ENCODE peak calls at places on chromosomes 6 and 20, in ten cellular contexts. One of them, this sample, is unnamed.

GRCh38 chr6:150741633-150742200 is 123.8 kb upstream of the MTHFD1L start:
- DNase-seq in GOT3: no peak
- DNase-seq in nucleus accumbens: no peak
- DNase-seq in COLO829: no peak
- DNase-seq in GM12865: peak; percentile 51
- DNase-seq in AG04450: no peak
- DNase-seq in trophoblast cell: peak; percentile 65
- DNase-seq in heart right ventricle: no peak
- DNase-seq in HCT116: peak; percentile 23
- DNase-seq in ACHN: peak; percentile 3
- DNase-seq in this sample: no peak

GRCh38 chr6:153958860-153959259 is 80.2 kb upstream of the OPRM1 start:
- DNase-seq in GOT3: no peak
- DNase-seq in nucleus accumbens: no peak
- DNase-seq in COLO829: no peak
- DNase-seq in GM12865: peak; percentile 9
- DNase-seq in AG04450: no peak
- DNase-seq in trophoblast cell: no peak
- DNase-seq in heart right ventricle: no peak
- DNase-seq in HCT116: no peak
- DNase-seq in ACHN: no peak
- DNase-seq in this sample: no peak

GRCh38 chr6:107061125-107062020 is 33.4 kb downstream of the MTRES1 start:
- DNase-seq in GOT3: no peak
- DNase-seq in nucleus accumbens: no peak
- DNase-seq in COLO829: no peak
- DNase-seq in GM12865: peak; percentile 70
- DNase-seq in AG04450: no peak
- DNase-seq in trophoblast cell: peak; percentile 61
- DNase-seq in heart right ventricle: no peak
- DNase-seq in HCT116: no peak
- DNase-seq in ACHN: no peak
- DNase-seq in this sample: no peak

GRCh38 chr20:1631309-1632227 is 11.8 kb upstream of the SIRPB1 start:
- DNase-seq in GOT3: peak; percentile 13
- DNase-seq in nucleus accumbens: no peak
- DNase-seq in COLO829: no peak
- DNase-seq in GM12865: no peak
- DNase-seq in AG04450: no peak
- DNase-seq in trophoblast cell: no peak
- DNase-seq in heart right ventricle: no peak
- DNase-seq in HCT116: no peak
- DNase-seq in ACHN: no peak
- DNase-seq in this sample: no peak

GRCh38 chr6:36351152-36351571 is 14.5 kb upstream of the BNIP5 start:
- DNase-seq in GOT3: no peak
- DNase-seq in nucleus accumbens: no peak
- DNase-seq in COLO829: no peak
- DNase-seq in GM12865: no peak
- DNase-seq in AG04450: no peak
- DNase-seq in trophoblast cell: peak; percentile 66
- DNase-seq in heart right ventricle: no peak
- DNase-seq in HCT116: no peak
- DNase-seq in ACHN: no peak
- DNase-seq in this sample: no peak

GRCh38 chr20:55116598-55116997 is 641.2 kb downstream of the DOK5 start:
- DNase-seq in GOT3: no peak
- DNase-seq in nucleus accumbens: no peak
- DNase-seq in COLO829: no peak
- DNase-seq in GM12865: no peak
- DNase-seq in AG04450: no peak
- DNase-seq in trophoblast cell: no peak
- DNase-seq in heart right ventricle: no peak
- DNase-seq in HCT116: no peak
- DNase-seq in ACHN: no peak
- DNase-seq in this sample: no peak

GRCh38 chr6:170259301-170259700 is 31.6 kb downstream of the DLL1 start:
- DNase-seq in GOT3: no peak
- DNase-seq in nucleus accumbens: no peak
- DNase-seq in COLO829: no peak
- DNase-seq in GM12865: no peak
- DNase-seq in AG04450: no peak
- DNase-seq in trophoblast cell: no peak
- DNase-seq in heart right ventricle: no peak
- DNase-seq in HCT116: no peak
- DNase-seq in ACHN: no peak
- DNase-seq in this sample: no peak

GRCh38 chr6:34152806-34153565 is 7.1 kb upstream of the GRM4 start:
- DNase-seq in GOT3: no peak
- DNase-seq in nucleus accumbens: no peak
- DNase-seq in COLO829: no peak
- DNase-seq in GM12865: no peak
- DNase-seq in AG04450: no peak
- DNase-seq in trophoblast cell: no peak
- DNase-seq in heart right ventricle: no peak
- DNase-seq in HCT116: no peak
- DNase-seq in ACHN: no peak
- DNase-seq in this sample: no peak

GRCh38 chr6:42781546-42781810 is 374 bp upstream of the BICRAL start:
- DNase-seq in GOT3: no peak
- DNase-seq in nucleus accumbens: no peak
- DNase-seq in COLO829: peak; percentile 35
- DNase-seq in GM12865: peak; percentile 56
- DNase-seq in AG04450: no peak
- DNase-seq in trophoblast cell: peak; percentile 37
- DNase-seq in heart right ventricle: no peak
- DNase-seq in HCT116: no peak
- DNase-seq in ACHN: no peak
- DNase-seq in this sample: no peak

GRCh38 chr6:143953922-143954321 is 54.1 kb downstream of the PLAGL1 start:
- DNase-seq in GOT3: no peak
- DNase-seq in nucleus accumbens: no peak
- DNase-seq in COLO829: no peak
- DNase-seq in GM12865: no peak
- DNase-seq in AG04450: no peak
- DNase-seq in trophoblast cell: no peak
- DNase-seq in heart right ventricle: no peak
- DNase-seq in HCT116: no peak
- DNase-seq in ACHN: no peak
- DNase-seq in this sample: no peak

GRCh38 chr6:44078795-44079671 is 48.2 kb downstream of the MRPL14 start:
- DNase-seq in GOT3: no peak
- DNase-seq in nucleus accumbens: no peak
- DNase-seq in COLO829: peak; percentile 80
- DNase-seq in GM12865: peak; percentile 82
- DNase-seq in AG04450: no peak
- DNase-seq in trophoblast cell: peak; percentile 87
- DNase-seq in heart right ventricle: peak; percentile 73
- DNase-seq in HCT116: peak; percentile 60
- DNase-seq in ACHN: peak; percentile 62
- DNase-seq in this sample: peak; percentile 77

GRCh38 chr6:82959385-82959941 is 106.2 kb downstream of the UBE3D start:
- DNase-seq in GOT3: no peak
- DNase-seq in nucleus accumbens: no peak
- DNase-seq in COLO829: no peak
- DNase-seq in GM12865: no peak
- DNase-seq in AG04450: peak; percentile 58
- DNase-seq in trophoblast cell: peak; percentile 50
- DNase-seq in heart right ventricle: no peak
- DNase-seq in HCT116: no peak
- DNase-seq in ACHN: peak; percentile 23
- DNase-seq in this sample: no peak

GRCh38 chr6:121441477-121441876 is 6.0 kb downstream of the GJA1 start:
- DNase-seq in GOT3: no peak
- DNase-seq in nucleus accumbens: no peak
- DNase-seq in COLO829: no peak
- DNase-seq in GM12865: no peak
- DNase-seq in AG04450: no peak
- DNase-seq in trophoblast cell: no peak
- DNase-seq in heart right ventricle: no peak
- DNase-seq in HCT116: no peak
- DNase-seq in ACHN: no peak
- DNase-seq in this sample: no peak

GRCh38 chr6:35706468-35706867 is 17.8 kb upstream of the FKBP5 start:
- DNase-seq in GOT3: no peak
- DNase-seq in nucleus accumbens: no peak
- DNase-seq in COLO829: no peak
- DNase-seq in GM12865: no peak
- DNase-seq in AG04450: no peak
- DNase-seq in trophoblast cell: no peak
- DNase-seq in heart right ventricle: no peak
- DNase-seq in HCT116: no peak
- DNase-seq in ACHN: no peak
- DNase-seq in this sample: no peak

GRCh38 chr20:44411757-44412401 is 56.4 kb downstream of the HNF4A start:
- DNase-seq in GOT3: no peak
- DNase-seq in nucleus accumbens: no peak
- DNase-seq in COLO829: no peak
- DNase-seq in GM12865: no peak
- DNase-seq in AG04450: no peak
- DNase-seq in trophoblast cell: no peak
- DNase-seq in heart right ventricle: no peak
- DNase-seq in HCT116: no peak
- DNase-seq in ACHN: no peak
- DNase-seq in this sample: no peak

GRCh38 chr6:14671261-14671681 is 553.7 kb downstream of the CD83 start:
- DNase-seq in GOT3: peak; percentile 14
- DNase-seq in nucleus accumbens: no peak
- DNase-seq in COLO829: no peak
- DNase-seq in GM12865: no peak
- DNase-seq in AG04450: peak; percentile 63
- DNase-seq in trophoblast cell: no peak
- DNase-seq in heart right ventricle: peak; percentile 49
- DNase-seq in HCT116: no peak
- DNase-seq in ACHN: no peak
- DNase-seq in this sample: no peak